ENCODE peak calls at places on chromosomes 4 and X, in ten cellular contexts. L is left cardiac atrium; E is MV-4-11; M is tibial artery; C is activated gamma-delta T cell treated with anti-CD3 and anti-CD28 coated beads, Interleukin-2, amount 50 U/mL, for 16 hours; X is NCI-H1092 treated with DMSO at 0.1 percent for 48 hours; U is hepatocyte; R is left colon; Q is T-helper 9 cell; W is activated CD4-positive, alpha-beta T cell treated with anti-CD3 and anti-CD28 coated beads, Interleukin-2, amount 50 U/mL, for 1 hour. N is an unnamed sample.

GRCh38 chrX:26008042-26008441 is 130.1 kb upstream of the MAGEB18 start:
- DNase-seq in L (no peak), E (no peak), M (no peak), C (no peak), X (no peak), U (no peak), R (no peak), Q (no peak), W (no peak), N (no peak)

GRCh38 chr4:3520276-3520675 is 11.9 kb downstream of the LRPAP1 start:
- DNase-seq in L (no peak), E (no peak), M (peak), C (no peak), X (no peak), U (no peak), R (no peak), Q (no peak), W (no peak), N (no peak)

GRCh38 chr4:148441624-148441985 is 609 bp downstream of the NR3C2 start:
- DNase-seq in L (no peak), E (no peak), M (no peak), C (no peak), X (no peak), U (no peak), R (no peak), Q (no peak), W (no peak), N (no peak)

GRCh38 chrX:22689290-22689689 is 310.5 kb upstream of the DDX53 start:
- DNase-seq in L (no peak), E (no peak), M (no peak), C (no peak), X (no peak), U (no peak), R (no peak), Q (no peak), W (no peak), N (no peak)

GRCh38 chr4:154719087-154719486 is 24.7 kb upstream of the LRAT start:
- DNase-seq in L (no peak), E (peak), M (no peak), C (no peak), X (no peak), U (no peak), R (no peak), Q (no peak), W (no peak), N (no peak)

GRCh38 chr4:176794151-176794550 is 1.4 kb upstream of the VEGFC start:
- DNase-seq in L (no peak), E (no peak), M (no peak), C (no peak), X (no peak), U (no peak), R (no peak), Q (no peak), W (no peak), N (no peak)

GRCh38 chrX:149513713-149514427 is 8.8 kb upstream of the IDS start:
- DNase-seq in L (no peak), E (no peak), M (no peak), C (no peak), X (no peak), U (no peak), R (no peak), Q (no peak), W (no peak), N (peak)

GRCh38 chr4:98430708-98431403 is 169.7 kb downstream of the RAP1GDS1 start:
- DNase-seq in L (no peak), E (no peak), M (no peak), C (no peak), X (no peak), U (peak), R (no peak), Q (no peak), W (no peak), N (no peak)

GRCh38 chr4:86556791-86557415 is 37.2 kb upstream of the PTPN13 start:
- DNase-seq in L (no peak), E (peak), M (no peak), C (no peak), X (no peak), U (no peak), R (no peak), Q (no peak), W (no peak), N (peak)

GRCh38 chrX:357693-358471 is 28.8 kb downstream of the PPP2R3B start:
- DNase-seq in L (no peak), E (peak), M (peak), C (peak), X (no peak), U (no peak), R (no peak), Q (no peak), W (peak), N (peak)

GRCh38 chr4:124152130-124152529 is 560.4 kb downstream of the ANKRD50 start:
- DNase-seq in L (no peak), E (peak), M (no peak), C (no peak), X (no peak), U (no peak), R (no peak), Q (no peak), W (no peak), N (peak)

GRCh38 chr4:183838987-183839712 is 66.0 kb upstream of the STOX2 start:
- DNase-seq in L (no peak), E (peak), M (no peak), C (no peak), X (no peak), U (peak), R (no peak), Q (no peak), W (no peak), N (peak)

GRCh38 chr4:86421461-86421860 is 61.6 kb upstream of the MAPK10 start:
- DNase-seq in L (no peak), E (no peak), M (no peak), C (no peak), X (no peak), U (no peak), R (no peak), Q (no peak), W (no peak), N (no peak)

GRCh38 chr4:120680647-120681228 is 241.8 kb downstream of the PRDM5 start:
- DNase-seq in L (no peak), E (no peak), M (no peak), C (no peak), X (no peak), U (no peak), R (no peak), Q (no peak), W (no peak), N (no peak)

GRCh38 chr4:14831447-14831846 is 170.8 kb upstream of the CPEB2 start:
- DNase-seq in L (no peak), E (no peak), M (no peak), C (no peak), X (no peak), U (no peak), R (no peak), Q (no peak), W (no peak), N (no peak)

GRCh38 chr4:6560416-6561172 is 14.4 kb upstream of the MAN2B2 start:
- DNase-seq in L (no peak), E (no peak), M (no peak), C (no peak), X (no peak), U (no peak), R (no peak), Q (no peak), W (no peak), N (no peak)

N was measured in KBM-7.